ENCODE peak calls at places on chromosomes 12 and 14, in five cellular contexts. One of them, this sample, is unnamed.

GRCh38 chr12:51630256-51630880 is 39.3 kb downstream of the SCN8A start:
- DNase-seq in T-helper 1 cell: no peak
- DNase-seq in naive B cell: no peak
- DNase-seq in anterior cingulate cortex: no peak
- DNase-seq in HEK293T: no peak
- DNase-seq in this sample: no peak

GRCh38 chr12:69886101-69886500 is 61.1 kb downstream of the MYRFL start:
- DNase-seq in T-helper 1 cell: no peak
- DNase-seq in naive B cell: no peak
- DNase-seq in anterior cingulate cortex: no peak
- DNase-seq in HEK293T: no peak
- DNase-seq in this sample: no peak

GRCh38 chr14:65502676-65503124 is 90.2 kb downstream of the FUT8 start:
- DNase-seq in T-helper 1 cell: no peak
- DNase-seq in naive B cell: no peak
- DNase-seq in anterior cingulate cortex: no peak
- DNase-seq in HEK293T: no peak
- DNase-seq in this sample: no peak

GRCh38 chr12:106118-106561 is 39.6 kb downstream of the IQSEC3 start:
- DNase-seq in T-helper 1 cell: no peak
- DNase-seq in naive B cell: peak
- DNase-seq in anterior cingulate cortex: no peak
- DNase-seq in HEK293T: peak
- DNase-seq in this sample: peak

GRCh38 chr14:88233915-88234314 is 89.2 kb downstream of the KCNK10 start:
- DNase-seq in T-helper 1 cell: no peak
- DNase-seq in naive B cell: no peak
- DNase-seq in anterior cingulate cortex: no peak
- DNase-seq in HEK293T: peak
- DNase-seq in this sample: peak

GRCh38 chr14:75770635-75771034 is 109.6 kb downstream of the TTLL5 start:
- DNase-seq in T-helper 1 cell: no peak
- DNase-seq in naive B cell: no peak
- DNase-seq in anterior cingulate cortex: no peak
- DNase-seq in HEK293T: no peak
- DNase-seq in this sample: no peak

GRCh38 chr12:64951944-64952343 is 127.5 kb downstream of the TBC1D30 start:
- DNase-seq in T-helper 1 cell: no peak
- DNase-seq in naive B cell: no peak
- DNase-seq in anterior cingulate cortex: no peak
- DNase-seq in HEK293T: no peak
- DNase-seq in this sample: no peak

GRCh38 chr12:46964496-46965098 is 114.8 kb upstream of the PCED1B start:
- DNase-seq in T-helper 1 cell: no peak
- DNase-seq in naive B cell: no peak
- DNase-seq in anterior cingulate cortex: no peak
- DNase-seq in HEK293T: no peak
- DNase-seq in this sample: peak

GRCh38 chr12:71216725-71217579 is 59.2 kb upstream of the TSPAN8 start:
- DNase-seq in T-helper 1 cell: no peak
- DNase-seq in naive B cell: no peak
- DNase-seq in anterior cingulate cortex: no peak
- DNase-seq in HEK293T: peak
- DNase-seq in this sample: peak

GRCh38 chr14:33357225-33358010 is 418.7 kb downstream of the NPAS3 start:
- DNase-seq in T-helper 1 cell: no peak
- DNase-seq in naive B cell: no peak
- DNase-seq in anterior cingulate cortex: peak
- DNase-seq in HEK293T: no peak
- DNase-seq in this sample: no peak

GRCh38 chr14:68638056-68638816 is 154.6 kb downstream of the ZFP36L1 start:
- DNase-seq in T-helper 1 cell: no peak
- DNase-seq in naive B cell: no peak
- DNase-seq in anterior cingulate cortex: no peak
- DNase-seq in HEK293T: no peak
- DNase-seq in this sample: peak

GRCh38 chr12:18139989-18140596 is 50.1 kb upstream of the RERGL start:
- DNase-seq in T-helper 1 cell: peak
- DNase-seq in naive B cell: no peak
- DNase-seq in anterior cingulate cortex: no peak
- DNase-seq in HEK293T: peak
- DNase-seq in this sample: no peak

GRCh38 chr14:66483322-66483721 is 2.8 kb upstream of the CCDC196 start:
- DNase-seq in T-helper 1 cell: no peak
- DNase-seq in naive B cell: no peak
- DNase-seq in anterior cingulate cortex: no peak
- DNase-seq in HEK293T: no peak
- DNase-seq in this sample: no peak

GRCh38 chr14:27190286-27190685 is 592.5 kb upstream of the NOVA1 start:
- DNase-seq in T-helper 1 cell: no peak
- DNase-seq in naive B cell: no peak
- DNase-seq in anterior cingulate cortex: no peak
- DNase-seq in HEK293T: no peak
- DNase-seq in this sample: no peak

GRCh38 chr12:57864382-57864781 is 17.9 kb upstream of the CTDSP2 start:
- DNase-seq in T-helper 1 cell: no peak
- DNase-seq in naive B cell: no peak
- DNase-seq in anterior cingulate cortex: no peak
- DNase-seq in HEK293T: no peak
- DNase-seq in this sample: no peak

GRCh38 chr14:20327005-20327869 is 5.8 kb downstream of the CCNB1IP1 start:
- DNase-seq in T-helper 1 cell: peak
- DNase-seq in naive B cell: peak
- DNase-seq in anterior cingulate cortex: no peak
- DNase-seq in HEK293T: peak
- DNase-seq in this sample: peak

GRCh38 chr12:9122166-9122609 is 6.5 kb upstream of the A2M start:
- DNase-seq in T-helper 1 cell: no peak
- DNase-seq in naive B cell: no peak
- DNase-seq in anterior cingulate cortex: no peak
- DNase-seq in HEK293T: no peak
- DNase-seq in this sample: peak

GRCh38 chr14:104554608-104555401 is 24.8 kb upstream of the C14orf180 start:
- DNase-seq in T-helper 1 cell: no peak
- DNase-seq in naive B cell: no peak
- DNase-seq in anterior cingulate cortex: no peak
- DNase-seq in HEK293T: no peak
- DNase-seq in this sample: no peak

GRCh38 chr12:15875863-15876262 is 6.3 kb upstream of the STRAP start:
- DNase-seq in T-helper 1 cell: no peak
- DNase-seq in naive B cell: no peak
- DNase-seq in anterior cingulate cortex: no peak
- DNase-seq in HEK293T: no peak
- DNase-seq in this sample: no peak

GRCh38 chr12:110120878-110121277 is 3.3 kb upstream of the IFT81 start:
- DNase-seq in T-helper 1 cell: no peak
- DNase-seq in naive B cell: no peak
- DNase-seq in anterior cingulate cortex: no peak
- DNase-seq in HEK293T: no peak
- DNase-seq in this sample: no peak

GRCh38 chr14:65255029-65255545 is 152.8 kb upstream of the MAX start:
- DNase-seq in T-helper 1 cell: no peak
- DNase-seq in naive B cell: no peak
- DNase-seq in anterior cingulate cortex: no peak
- DNase-seq in HEK293T: no peak
- DNase-seq in this sample: peak

GRCh38 chr14:96178674-96179321 is 25.8 kb upstream of the BDKRB2 start:
- DNase-seq in T-helper 1 cell: no peak
- DNase-seq in naive B cell: no peak
- DNase-seq in anterior cingulate cortex: no peak
- DNase-seq in HEK293T: no peak
- DNase-seq in this sample: peak

GRCh38 chr12:75564398-75564797 is 53.0 kb upstream of the KRR1 start:
- DNase-seq in T-helper 1 cell: no peak
- DNase-seq in naive B cell: no peak
- DNase-seq in anterior cingulate cortex: no peak
- DNase-seq in HEK293T: no peak
- DNase-seq in this sample: no peak

GRCh38 chr12:74780458-74781241 is 243.0 kb downstream of the ATXN7L3B start:
- DNase-seq in T-helper 1 cell: no peak
- DNase-seq in naive B cell: no peak
- DNase-seq in anterior cingulate cortex: no peak
- DNase-seq in HEK293T: no peak
- DNase-seq in this sample: no peak

This sample was measured in Caco-2.